ENCODE peak calls at places on chromosomes 5 and 9, in eight cellular contexts. A is CD8-positive, alpha-beta T cell; Z is heart right ventricle; K is adrenal gland; C is CD4-positive, alpha-beta memory T cell; U is aorta; Y is fibroblast of lung; P is left ventricle myocardium inferior. R is an unnamed sample.
A peak's percentile ranks its signal among the peaks of the same experiment; 100 is the strongest.

GRCh38 chr9:14530301-14530700 is 162.9 kb downstream of the ZDHHC21 start:
- DNase-seq in A (no peak), Z (no peak), K (no peak), C (no peak), U (no peak), Y (no peak), P (no peak), R (no peak)

GRCh38 chr5:177035982-177036381 is 13.5 kb downstream of the ZNF346 start:
- DNase-seq in A (no peak), Z (no peak), K (no peak), C (no peak), U (no peak), Y (peak; percentile 31), P (no peak), R (no peak)

GRCh38 chr5:177429248-177430045 is 3.0 kb downstream of the GRK6 start:
- DNase-seq in A (peak; percentile 80), Z (peak; percentile 61), K (peak; percentile 65), C (peak; percentile 84), U (peak; percentile 80), Y (no peak), P (peak; percentile 67), R (no peak)

GRCh38 chr5:130520211-130520610 is 615.9 kb downstream of the CHSY3 start:
- DNase-seq in A (no peak), Z (no peak), K (no peak), C (no peak), U (no peak), Y (peak; percentile 69), P (no peak), R (no peak)

GRCh38 chr9:8037745-8038144 is 238.2 kb upstream of the DMAC1 start:
- DNase-seq in A (no peak), Z (no peak), K (no peak), C (no peak), U (no peak), Y (no peak), P (no peak), R (no peak)

GRCh38 chr5:34842554-34842953 is 3.6 kb downstream of the TTC23L start:
- DNase-seq in A (no peak), Z (no peak), K (no peak), C (no peak), U (no peak), Y (no peak), P (no peak), R (no peak)

GRCh38 chr5:172958268-172959046 is 767 bp upstream of the RPL26L1 start:
- DNase-seq in A (peak; percentile 63), Z (peak; percentile 48), K (peak; percentile 79), C (peak; percentile 67), U (peak; percentile 90), Y (peak; percentile 57), P (peak; percentile 64), R (peak; percentile 71)

GRCh38 chr9:35521708-35522107 is 31.8 kb downstream of the RUSC2 start:
- DNase-seq in A (no peak), Z (no peak), K (no peak), C (no peak), U (no peak), Y (peak; percentile 96), P (no peak), R (no peak)

GRCh38 chr9:136710543-136710942 is 1.8 kb upstream of the DIPK1B start:
- DNase-seq in A (no peak), Z (no peak), K (no peak), C (no peak), U (no peak), Y (no peak), P (no peak), R (no peak)

GRCh38 chr9:2181794-2182193 is 166.6 kb downstream of the SMARCA2 start:
- DNase-seq in A (no peak), Z (no peak), K (peak; percentile 62), C (no peak), U (no peak), Y (no peak), P (no peak), R (peak; percentile 29)

GRCh38 chr9:68489636-68490035 is 51.0 kb downstream of the TMEM252 start:
- DNase-seq in A (no peak), Z (no peak), K (no peak), C (no peak), U (no peak), Y (peak; percentile 63), P (no peak), R (no peak)

GRCh38 chr5:78467744-78468357 is 107.4 kb downstream of the SCAMP1 start:
- DNase-seq in A (no peak), Z (no peak), K (no peak), C (peak; percentile 4), U (no peak), Y (peak; percentile 53), P (no peak), R (no peak)

GRCh38 chr5:75536147-75536546 is 24.5 kb downstream of the POLK start:
- DNase-seq in A (no peak), Z (no peak), K (no peak), C (no peak), U (no peak), Y (no peak), P (no peak), R (no peak)

GRCh38 chr9:114216081-114216480 is 60.7 kb downstream of the COL27A1 start:
- DNase-seq in A (no peak), Z (peak; percentile 61), K (peak; percentile 55), C (no peak), U (peak; percentile 90), Y (peak; percentile 49), P (peak; percentile 65), R (peak; percentile 87)

GRCh38 chr9:114212841-114213240 is 57.5 kb downstream of the COL27A1 start:
- DNase-seq in A (no peak), Z (no peak), K (no peak), C (no peak), U (no peak), Y (no peak), P (no peak), R (no peak)

GRCh38 chr9:114214686-114215397 is 59.5 kb downstream of the COL27A1 start:
- DNase-seq in A (no peak), Z (no peak), K (no peak), C (no peak), U (no peak), Y (no peak), P (no peak), R (no peak)

GRCh38 chr9:114214181-114214580 is 58.8 kb downstream of the COL27A1 start:
- DNase-seq in A (no peak), Z (no peak), K (no peak), C (no peak), U (peak; percentile 92), Y (peak; percentile 74), P (peak; percentile 60), R (no peak)

GRCh38 chr9:114213566-114213965 is 58.2 kb downstream of the COL27A1 start:
- DNase-seq in A (no peak), Z (no peak), K (no peak), C (no peak), U (no peak), Y (no peak), P (no peak), R (no peak)
- H3K27ac ChIP-seq in A (no peak overlapping the region), Z (no peak overlapping the region), K (no peak overlapping the region), C (no peak overlapping the region), U (peak overlapping the region; percentile 90), Y (no peak overlapping the region), P (peak overlapping the region; percentile 29), R (no peak overlapping the region)

DNA sequence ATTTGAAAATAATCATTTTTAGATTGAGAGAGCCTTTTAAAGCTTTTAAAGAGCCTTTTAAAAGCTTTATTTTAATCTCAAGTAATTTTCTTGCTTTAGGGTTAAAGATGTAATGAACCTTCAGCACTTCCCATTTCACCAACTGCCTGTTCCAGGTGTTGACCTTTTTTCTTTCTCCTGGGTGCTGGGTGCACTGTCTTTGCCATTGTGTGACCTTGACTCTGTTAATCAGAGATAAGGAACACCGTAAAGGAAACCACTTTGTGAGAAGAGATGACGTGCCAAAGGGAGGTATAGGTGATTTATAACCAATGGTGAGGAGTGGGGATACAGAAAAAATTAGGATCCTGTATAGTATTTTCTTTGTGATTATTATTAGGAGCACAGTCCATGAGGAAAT is 68.2 kb downstream of the NAA35 start:
- DNase-seq in A (no peak), Z (no peak), K (no peak), C (no peak), U (no peak), Y (no peak), P (no peak), R (no peak)
- H3K36me3 ChIP-seq in A (peaks cover 8% of the 10 kb centered on the region), Z (peaks cover 94% of the 10 kb centered on the region), K (peaks cover 40% of the 10 kb centered on the region), C (peaks cover 18% of the 10 kb centered on the region), U (peaks cover 2% of the 10 kb centered on the region), Y (peaks cover 2% of the 10 kb centered on the region), P (peaks cover 88% of the 10 kb centered on the region), R (peaks cover 7% of the 10 kb centered on the region)

DNA sequence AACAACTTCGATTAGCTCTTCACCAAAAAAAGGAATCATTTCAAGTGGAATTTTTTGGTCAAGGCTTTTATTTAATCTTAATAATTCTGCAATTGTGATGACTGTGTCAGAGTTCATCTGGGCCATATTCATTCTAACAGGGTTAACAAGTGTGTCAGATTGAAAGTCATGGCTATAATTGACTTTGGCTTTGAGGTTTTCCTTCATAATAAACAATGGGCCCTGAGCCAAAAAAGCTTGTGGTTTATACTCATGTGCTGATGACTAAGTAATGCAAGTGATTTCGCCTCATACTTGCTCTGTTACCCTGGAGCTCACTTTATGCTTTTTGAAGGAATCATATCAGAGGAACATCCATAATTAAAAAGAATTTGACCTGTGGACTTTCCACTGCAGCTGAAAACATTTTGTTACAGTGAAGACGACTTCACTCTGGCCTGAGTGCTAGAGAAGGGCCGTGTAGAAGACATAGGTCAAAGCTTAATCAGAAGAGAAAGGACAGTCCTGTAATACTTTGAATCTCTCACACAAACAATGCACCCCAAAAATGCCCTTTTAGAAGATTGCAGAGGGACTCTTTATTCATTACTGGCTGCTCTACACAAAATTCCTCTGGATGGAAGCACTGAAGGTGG is 101.7 kb downstream of the GDNF start:
- DNase-seq in A (no peak), Z (no peak), K (peak; percentile 33), C (peak; percentile 36), U (no peak), Y (peak; percentile 93), P (no peak), R (peak; percentile 45)
- H3K4me3 ChIP-seq in A (no peak overlapping the region), Z (no peak overlapping the region), K (no peak overlapping the region), C (no peak overlapping the region), U (no peak overlapping the region), Y (no peak overlapping the region), P (no peak overlapping the region), R (no peak overlapping the region)

DNA sequence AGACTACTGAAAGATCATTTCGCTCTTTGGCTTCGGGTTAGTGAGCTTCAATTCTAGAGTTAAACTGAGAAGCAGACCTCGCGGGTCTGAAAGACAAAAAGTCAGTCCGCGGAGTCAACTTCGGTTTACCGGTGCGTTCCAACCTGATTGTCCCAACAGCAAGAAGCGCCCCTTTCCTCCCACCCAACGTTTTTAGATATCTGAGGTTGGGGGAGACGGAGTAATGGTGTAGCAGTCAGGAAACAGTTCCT is 815 bp upstream of the ISL1 start:
- DNase-seq in A (no peak), Z (no peak), K (no peak), C (no peak), U (no peak), Y (no peak), P (no peak), R (no peak)
- H3K27ac ChIP-seq in A (no peak overlapping the region), Z (no peak overlapping the region), K (no peak overlapping the region), C (no peak overlapping the region), U (no peak overlapping the region), Y (no peak overlapping the region), P (no peak overlapping the region), R (peak overlapping the region; percentile 68)

GRCh38 chr9:131485206-131485605 is 17.5 kb upstream of the POMT1 start:
- DNase-seq in A (no peak), Z (no peak), K (no peak), C (no peak), U (peak; percentile 53), Y (no peak), P (no peak), R (no peak)
- H3K36me3 ChIP-seq in A (peaks cover 85% of the 10 kb centered on the region), Z (peaks cover 99% of the 10 kb centered on the region), K (peaks cover 100% of the 10 kb centered on the region), C (peaks cover 96% of the 10 kb centered on the region), U (peaks cover 13% of the 10 kb centered on the region), Y (peaks cover 57% of the 10 kb centered on the region), P (peaks cover 99% of the 10 kb centered on the region), R (peaks cover 68% of the 10 kb centered on the region)

R was measured in body of pancreas.